ENCODE peak calls at places on chromosomes 1 and 21, in six cellular contexts. One of them, this sample, is unnamed.

GRCh38 chr1:10868599-10868965 is 72.1 kb upstream of the CASZ1 start:
- DNase-seq in endodermal cell: no peak
- DNase-seq in PC-9: no peak
- DNase-seq in cardiac fibroblast: no peak
- DNase-seq in fibroblast of pulmonary artery: no peak
- DNase-seq in cardiac muscle cell: no peak
- DNase-seq in this sample: no peak

GRCh38 chr1:39178541-39179431 is 25.7 kb upstream of the MACF1 start:
- DNase-seq in cardiac fibroblast: peak
- DNase-seq in PC-9: peak
- DNase-seq in fibroblast of pulmonary artery: peak
- DNase-seq in endodermal cell: no peak
- DNase-seq in cardiac muscle cell: peak
- DNase-seq in this sample: peak

GRCh38 chr1:189212606-189213005 is 1265.1 kb downstream of the BRINP3 start:
- DNase-seq in cardiac muscle cell: no peak
- DNase-seq in cardiac fibroblast: peak
- DNase-seq in PC-9: no peak
- DNase-seq in endodermal cell: no peak
- DNase-seq in fibroblast of pulmonary artery: peak
- DNase-seq in this sample: no peak

GRCh38 chr1:186681136-186681535 is 913 bp upstream of the PTGS2 start:
- DNase-seq in cardiac fibroblast: peak
- DNase-seq in PC-9: no peak
- DNase-seq in endodermal cell: no peak
- DNase-seq in cardiac muscle cell: no peak
- DNase-seq in fibroblast of pulmonary artery: no peak
- DNase-seq in this sample: no peak

GRCh38 chr1:67201891-67202290 is 35.6 kb downstream of the IL23R start:
- DNase-seq in cardiac muscle cell: no peak
- DNase-seq in cardiac fibroblast: no peak
- DNase-seq in endodermal cell: no peak
- DNase-seq in fibroblast of pulmonary artery: no peak
- DNase-seq in PC-9: no peak
- DNase-seq in this sample: no peak

GRCh38 chr1:203085528-203086406 is at the start of gene MYOG:
- DNase-seq in PC-9: peak
- DNase-seq in fibroblast of pulmonary artery: no peak
- DNase-seq in cardiac muscle cell: no peak
- DNase-seq in cardiac fibroblast: no peak
- DNase-seq in endodermal cell: peak
- DNase-seq in this sample: no peak

GRCh38 chr1:116508984-116509980 is 61.5 kb downstream of the CD58 start:
- DNase-seq in PC-9: peak
- DNase-seq in fibroblast of pulmonary artery: peak
- DNase-seq in endodermal cell: no peak
- DNase-seq in cardiac fibroblast: peak
- DNase-seq in cardiac muscle cell: no peak
- DNase-seq in this sample: peak

GRCh38 chr1:100539836-100540536 is 2.0 kb downstream of the GPR88 start:
- DNase-seq in fibroblast of pulmonary artery: peak
- DNase-seq in cardiac fibroblast: peak
- DNase-seq in cardiac muscle cell: peak
- DNase-seq in PC-9: no peak
- DNase-seq in endodermal cell: peak
- DNase-seq in this sample: peak

GRCh38 chr1:244060691-244061090 is 9.6 kb downstream of the ZBTB18 start:
- DNase-seq in cardiac fibroblast: no peak
- DNase-seq in endodermal cell: no peak
- DNase-seq in cardiac muscle cell: no peak
- DNase-seq in PC-9: no peak
- DNase-seq in fibroblast of pulmonary artery: no peak
- DNase-seq in this sample: no peak

GRCh38 chr21:42118901-42119300 is 47.8 kb downstream of the UMODL1 start:
- DNase-seq in fibroblast of pulmonary artery: no peak
- DNase-seq in PC-9: no peak
- DNase-seq in cardiac fibroblast: no peak
- DNase-seq in cardiac muscle cell: no peak
- DNase-seq in endodermal cell: no peak
- DNase-seq in this sample: no peak
- TF ChIP-seq CTCF in fibroblast of pulmonary artery: no peak
- TF ChIP-seq CTCF in PC-9: no peak
- TF ChIP-seq CTCF in cardiac fibroblast: no peak
- TF ChIP-seq CTCF in cardiac muscle cell: no peak
- TF ChIP-seq CTCF in endodermal cell: no peak
- TF ChIP-seq CTCF in this sample: no peak

GRCh38 chr1:30748098-30748698 is 9.4 kb downstream of the LAPTM5 start:
- DNase-seq in fibroblast of pulmonary artery: peak
- DNase-seq in PC-9: no peak
- DNase-seq in endodermal cell: no peak
- DNase-seq in cardiac fibroblast: peak
- DNase-seq in cardiac muscle cell: no peak
- DNase-seq in this sample: no peak
- H3K4me3 ChIP-seq in fibroblast of pulmonary artery: no peak
- H3K4me3 ChIP-seq in PC-9: no peak
- H3K4me3 ChIP-seq in endodermal cell: no peak
- H3K4me3 ChIP-seq in cardiac fibroblast: no peak
- H3K4me3 ChIP-seq in cardiac muscle cell: no peak
- H3K4me3 ChIP-seq in this sample: no peak

GRCh38 chr1:162380061-162380846 is 1.3 kb upstream of the C1orf226 start:
- DNase-seq in fibroblast of pulmonary artery: no peak
- DNase-seq in cardiac muscle cell: no peak
- DNase-seq in PC-9: no peak
- DNase-seq in endodermal cell: peak
- DNase-seq in cardiac fibroblast: no peak
- DNase-seq in this sample: no peak
- TF ChIP-seq CTCF in fibroblast of pulmonary artery: no peak
- TF ChIP-seq CTCF in cardiac muscle cell: no peak
- TF ChIP-seq CTCF in PC-9: no peak
- TF ChIP-seq CTCF in endodermal cell: no peak
- TF ChIP-seq CTCF in cardiac fibroblast: no peak
- TF ChIP-seq CTCF in this sample: no peak

DNA sequence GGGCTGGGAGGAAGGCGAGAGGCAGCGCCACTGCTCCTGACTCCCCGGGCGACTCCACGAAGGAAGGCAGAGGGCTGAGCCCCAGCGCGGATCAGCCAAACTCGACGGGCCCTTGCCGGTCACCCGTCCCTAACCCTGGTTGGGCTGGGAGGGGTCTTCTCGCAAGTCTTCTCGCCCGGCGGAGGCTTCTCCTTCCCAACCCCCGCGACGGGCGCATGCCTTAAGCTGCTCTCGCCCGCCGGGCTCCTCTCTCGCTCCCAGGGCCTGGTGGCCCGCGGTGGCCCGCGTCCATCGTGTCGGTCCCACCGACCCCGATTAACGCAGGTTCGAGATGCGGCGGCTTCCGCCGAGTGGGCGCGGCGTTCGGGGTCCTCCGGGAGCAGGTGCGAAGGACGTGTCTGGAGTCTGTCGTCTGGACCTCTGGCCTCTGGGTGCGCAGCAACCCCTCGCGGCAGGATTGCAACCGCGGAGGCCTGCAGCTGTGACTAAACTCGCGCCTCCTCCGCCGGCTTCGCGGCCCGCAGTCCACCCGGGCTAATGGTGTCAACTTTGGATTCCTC is 29.0 kb upstream of the PPM1J start:
- DNase-seq in fibroblast of pulmonary artery: peak
- DNase-seq in endodermal cell: peak
- DNase-seq in PC-9: no peak
- DNase-seq in cardiac fibroblast: peak
- DNase-seq in cardiac muscle cell: peak
- DNase-seq in this sample: peak
- H3K4me3 ChIP-seq in fibroblast of pulmonary artery: peak
- H3K4me3 ChIP-seq in endodermal cell: no peak
- H3K4me3 ChIP-seq in PC-9: no peak
- H3K4me3 ChIP-seq in cardiac fibroblast: peak
- H3K4me3 ChIP-seq in cardiac muscle cell: no peak
- H3K4me3 ChIP-seq in this sample: peak

This sample was measured in fibroblast of villous mesenchyme.